ENCODE peak calls at places on chromosomes 4 and X, in eight cellular contexts. Y is fibroblast of the aortic adventitia; L is WERI-Rb-1; O is ovary; E is sigmoid colon; R is CD8-positive, alpha-beta T cell; B is suprapubic skin; D is tibial artery. Q is an unnamed sample.

GRCh38 chrX:151704023-151704663 is 8.9 kb downstream of the PRRG3 start:
- DNase-seq in E (no peak), B (no peak), D (no peak), L (no peak), R (no peak), O (no peak), Y (peak), Q (no peak)

GRCh38 chr4:24211821-24212220 is 322.0 kb upstream of the PPARGC1A start:
- DNase-seq in Y (peak), B (no peak), D (no peak), L (no peak), R (no peak), E (no peak), O (no peak), Q (peak)

GRCh38 chr4:4334798-4335520 is 44.9 kb downstream of the ZBTB49 start:
- DNase-seq in D (no peak), E (peak), R (peak), L (peak), B (no peak), O (peak), Y (peak), Q (peak)

GRCh38 chrX:53184836-53185235 is 40.2 kb downstream of the KDM5C start:
- DNase-seq in Y (no peak), D (no peak), B (no peak), L (no peak), R (no peak), E (no peak), O (no peak), Q (peak)

GRCh38 chr4:112819729-112820128 is 182.8 kb downstream of the LARP7 start:
- DNase-seq in Y (no peak), L (no peak), R (no peak), O (no peak), B (no peak), E (no peak), D (no peak), Q (no peak)

GRCh38 chr4:139015948-139016451 is 419 bp downstream of the NOCT start:
- DNase-seq in D (peak), B (no peak), L (peak), E (no peak), O (no peak), R (peak), Y (peak), Q (peak)

GRCh38 chr4:40546506-40546905 is 83.2 kb downstream of the RBM47 start:
- DNase-seq in D (no peak), B (no peak), Y (no peak), L (no peak), E (no peak), O (no peak), R (no peak), Q (no peak)

GRCh38 chr4:184280591-184281071 is 63.0 kb upstream of the ENPP6 start:
- DNase-seq in B (no peak), R (no peak), D (no peak), O (no peak), E (no peak), L (no peak), Y (no peak), Q (no peak)

GRCh38 chr4:140056015-140056414 is 98.0 kb downstream of the MAML3 start:
- DNase-seq in D (no peak), L (no peak), B (no peak), O (no peak), Y (no peak), E (no peak), R (no peak), Q (no peak)

GRCh38 chrX:69313622-69314290 is 148.5 kb upstream of the PJA1 start:
- DNase-seq in Y (no peak), O (no peak), D (no peak), B (no peak), E (no peak), L (no peak), R (no peak), Q (no peak)

GRCh38 chr4:7295201-7295916 is 103.0 kb downstream of the SORCS2 start:
- DNase-seq in B (no peak), Y (peak), D (no peak), O (peak), E (peak), L (no peak), R (no peak), Q (no peak)

GRCh38 chrX:17552251-17552650 is 177.3 kb downstream of the NHS start:
- DNase-seq in D (no peak), E (no peak), L (no peak), R (no peak), B (no peak), Y (peak), O (no peak), Q (peak)

GRCh38 chr4:87961993-87962791 is 13.3 kb upstream of the SPP1 start:
- DNase-seq in D (no peak), L (no peak), B (no peak), R (no peak), O (no peak), Y (peak), E (no peak), Q (peak)

GRCh38 chr4:82629238-82630000 is 67.6 kb upstream of the TMEM150C start:
- DNase-seq in Y (peak), B (no peak), L (no peak), E (no peak), R (no peak), D (no peak), O (no peak), Q (peak)

GRCh38 chr4:85475631-85476233 is 782 bp downstream of the ARHGAP24 start:
- DNase-seq in L (no peak), E (no peak), O (peak), R (no peak), B (no peak), D (no peak), Y (peak), Q (peak)

GRCh38 chr4:71270901-71271300 is 67.9 kb upstream of the SLC4A4 start:
- DNase-seq in D (no peak), B (no peak), Y (peak), E (no peak), L (peak), O (no peak), R (peak), Q (peak)

GRCh38 chrX:68831405-68832100 is 2.7 kb downstream of the EFNB1 start:
- DNase-seq in E (peak), D (no peak), O (no peak), R (no peak), B (no peak), L (no peak), Y (peak), Q (no peak)

GRCh38 chrX:154483325-154483724 is 3.1 kb downstream of the UBL4A start:
- DNase-seq in R (no peak), O (no peak), D (no peak), L (no peak), E (no peak), B (no peak), Y (no peak), Q (no peak)

GRCh38 chr4:184441461-184442392 is 32.6 kb downstream of the IRF2 start:
- DNase-seq in R (no peak), O (no peak), E (no peak), Y (no peak), D (no peak), B (no peak), L (peak), Q (no peak)

GRCh38 chrX:2627272-2627867 is 63.7 kb upstream of the CD99 start:
- DNase-seq in O (peak), R (peak), B (no peak), Y (peak), E (no peak), D (peak), L (peak), Q (peak)

GRCh38 chr4:102429553-102429952 is 71.6 kb upstream of the NFKB1 start:
- DNase-seq in E (no peak), Y (peak), R (no peak), L (no peak), D (no peak), O (no peak), B (no peak), Q (peak)
- H3K4me3 ChIP-seq in E (no peak), Y (peak), R (no peak), L (no peak), D (no peak), O (no peak), B (no peak), Q (no peak)

DNA sequence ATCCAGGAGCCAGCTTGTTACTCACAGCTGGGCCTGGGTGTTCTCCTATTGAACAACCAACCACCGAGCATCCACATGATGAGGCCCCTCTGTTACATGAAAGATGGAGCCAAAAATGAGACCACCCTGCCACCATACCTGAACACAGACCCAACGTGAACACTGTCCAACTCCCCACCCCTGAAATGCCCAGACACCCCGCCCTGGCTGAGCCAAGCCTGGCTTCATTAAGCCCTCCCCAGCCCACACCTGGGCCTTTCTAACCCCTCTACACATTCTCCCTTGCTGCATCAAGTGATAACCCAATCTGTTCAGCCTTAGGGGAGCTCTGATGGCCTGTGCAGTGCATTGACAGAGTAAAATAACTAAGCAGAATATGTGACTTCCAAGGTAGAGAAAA is 80.7 kb downstream of the EVC start:
- DNase-seq in E (peak), Y (no peak), D (no peak), B (no peak), R (no peak), L (no peak), O (no peak), Q (no peak)
- TF ChIP-seq CTCF in E (no peak), Y (no peak), D (no peak), B (no peak), R (no peak), L (no peak), O (no peak), Q (no peak)

GRCh38 chrX:19672211-19672814 is 157.0 kb upstream of the MAP3K15 start:
- DNase-seq in E (no peak), D (no peak), L (no peak), R (no peak), B (no peak), Y (no peak), O (no peak), Q (no peak)

GRCh38 chrX:19670321-19670750 is 155.0 kb upstream of the MAP3K15 start:
- DNase-seq in B (no peak), D (no peak), R (no peak), E (no peak), Y (peak), O (no peak), L (no peak), Q (peak)

GRCh38 chrX:19674041-19674769 is 158.9 kb upstream of the MAP3K15 start:
- DNase-seq in L (no peak), O (no peak), B (no peak), R (no peak), E (no peak), D (no peak), Y (no peak), Q (no peak)

GRCh38 chrX:19673334-19674040 is 158.2 kb upstream of the MAP3K15 start:
- DNase-seq in L (no peak), Y (peak), R (no peak), D (peak), E (peak), B (peak), O (peak), Q (peak)

GRCh38 chrX:19670854-19671620 is 155.7 kb upstream of the MAP3K15 start:
- DNase-seq in O (no peak), R (no peak), B (no peak), E (peak), D (peak), L (no peak), Y (peak), Q (peak)
- H3K4me3 ChIP-seq in O (no peak), R (no peak), B (no peak), E (no peak), D (no peak), L (no peak), Y (no peak), Q (peak)

DNA sequence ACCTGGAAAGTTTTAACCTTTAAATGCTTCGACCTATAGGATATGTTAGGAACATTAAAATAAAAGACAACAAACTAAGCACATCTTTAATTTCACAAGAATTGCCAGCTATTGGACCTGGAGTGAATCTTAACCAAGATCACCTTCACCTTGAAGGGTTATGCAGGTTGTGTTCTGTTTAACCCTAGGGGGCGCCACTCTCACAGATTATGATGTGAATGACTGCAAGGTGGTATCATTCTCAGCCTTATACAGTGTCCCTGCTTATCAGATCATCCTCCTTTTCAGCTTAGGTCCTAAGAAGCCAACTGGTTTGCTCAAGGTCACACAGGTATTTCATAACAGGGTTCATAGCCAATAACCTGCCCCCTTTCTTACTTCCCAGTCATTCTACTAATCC is 23.5 kb downstream of the INTS6L start:
- DNase-seq in B (no peak), Y (no peak), L (peak), E (no peak), O (no peak), D (no peak), R (peak), Q (no peak)
- TF ChIP-seq CTCF in B (no peak), Y (no peak), L (peak), E (no peak), O (no peak), D (no peak), R (peak), Q (no peak)

GRCh38 chr4:53508446-53508845 is 82.8 kb downstream of the LNX1 start:
- DNase-seq in B (no peak), R (no peak), D (no peak), O (no peak), Y (peak), L (no peak), E (no peak), Q (peak)
- H3K4me3 ChIP-seq in B (no peak), R (no peak), D (no peak), O (no peak), Y (no peak), L (no peak), E (no peak), Q (no peak)

GRCh38 chr4:55397521-55398321 is 2.0 kb downstream of the TMEM165 start:
- DNase-seq in L (no peak), Y (peak), E (no peak), D (no peak), O (no peak), R (no peak), B (no peak), Q (peak)
- TF ChIP-seq CTCF in L (no peak), Y (no peak), E (no peak), D (no peak), O (no peak), R (no peak), B (no peak), Q (no peak)